ENCODE peak calls at places on chromosomes 3 and 15, in six cellular contexts. N, I, J, G, R and W are unnamed samples.
A peak's percentile ranks its signal among the peaks of the same experiment; 100 is the strongest.

GRCh38 chr3:145370870-145371269 is 790.1 kb downstream of the PLOD2 start:
- DNase-seq in R (no peak), N (no peak), I (no peak), J (no peak), G (no peak), W (no peak)

GRCh38 chr15:78565951-78566774 is 843 bp downstream of the CHRNA5 start:
- DNase-seq in G (peak; percentile 42), N (no peak), J (peak; percentile 22), R (peak; percentile 59), I (peak; percentile 19), W (peak; percentile 5)

GRCh38 chr15:73305331-73306211 is 63.2 kb downstream of the HCN4 start:
- DNase-seq in J (peak; percentile 58), N (no peak), I (peak; percentile 78), R (peak; percentile 89), G (peak; percentile 71), W (peak; percentile 55)

GRCh38 chr15:74988007-74988800 is 7.2 kb upstream of the SCAMP5 start:
- DNase-seq in I (no peak), R (peak; percentile 87), N (no peak), G (peak; percentile 65), J (peak; percentile 47), W (peak; percentile 79)

GRCh38 chr3:41295740-41296139 is 96.4 kb downstream of the CTNNB1 start:
- DNase-seq in J (no peak), G (no peak), I (no peak), N (no peak), R (no peak), W (no peak)

GRCh38 chr3:81891496-81891895 is 130.1 kb upstream of the GBE1 start:
- DNase-seq in N (no peak), J (no peak), R (peak; percentile 54), I (no peak), G (no peak), W (no peak)

GRCh38 chr3:38707730-38708129 is 58.2 kb upstream of the SCN5A start:
- DNase-seq in R (peak; percentile 48), N (no peak), G (peak; percentile 38), J (no peak), I (no peak), W (no peak)

GRCh38 chr3:122299872-122300460 is 25.1 kb upstream of the CSTA start:
- DNase-seq in J (peak; percentile 14), I (no peak), R (peak; percentile 75), G (peak; percentile 17), N (peak; percentile 9), W (peak; percentile 54)

GRCh38 chr15:69299451-69300128 is 878 bp downstream of the PAQR5 start:
- DNase-seq in G (no peak), N (no peak), J (no peak), I (no peak), R (peak; percentile 24), W (no peak)

GRCh38 chr3:107241217-107241616 is 136.0 kb upstream of the CCDC54 start:
- DNase-seq in N (no peak), I (peak; percentile 52), J (no peak), R (peak; percentile 31), G (peak; percentile 51), W (peak; percentile 28)